ENCODE peak calls at places on chromosomes 2 and 18, in four cellular contexts. H is MM.1S, X is AG08396, J is foreskin keratinocyte. M is an unnamed sample.
A peak's percentile ranks its signal among the peaks of the same experiment; 100 is the strongest.

GRCh38 chr18:55119434-55119833 is 160.2 kb upstream of the CCDC68 start:
- DNase-seq in J (no peak), H (no peak), X (no peak), M (no peak)

GRCh38 chr2:178723786-178724346 is 83.4 kb downstream of the TTN start:
- DNase-seq in X (no peak), H (no peak), J (no peak), M (no peak)

GRCh38 chr2:3460161-3460560 is 59.2 kb downstream of the ADI1 start:
- DNase-seq in X (no peak), J (no peak), H (no peak), M (no peak)

GRCh38 chr2:19348692-19349091 is 9.7 kb downstream of the OSR1 start:
- DNase-seq in J (no peak), X (no peak), H (no peak), M (no peak)

GRCh38 chr2:9201185-9201891 is 5.3 kb upstream of the ASAP2 start:
- DNase-seq in H (no peak), J (peak; percentile 55), X (peak; percentile 74), M (no peak)

GRCh38 chr2:25673170-25674002 is at the start of gene DTNB:
- DNase-seq in H (peak; percentile 81), X (peak; percentile 94), J (peak; percentile 70), M (peak; percentile 87)

GRCh38 chr2:43160778-43161177 is 65.6 kb downstream of the ZFP36L2 start:
- DNase-seq in H (no peak), J (no peak), X (no peak), M (no peak)

GRCh38 chr2:113755690-113756063 is 765 bp downstream of the SLC35F5 start:
- DNase-seq in H (peak; percentile 17), J (no peak), X (no peak), M (no peak)

GRCh38 chr2:200077210-200077650 is 121.8 kb downstream of the MAIP1 start:
- DNase-seq in H (no peak), J (peak; percentile 17), X (peak; percentile 46), M (no peak)

GRCh38 chr2:179410552-179411356 is 146.1 kb upstream of the SESTD1 start:
- DNase-seq in J (peak; percentile 56), X (peak; percentile 56), H (peak; percentile 68), M (no peak)

GRCh38 chr2:188477564-188478086 is 186.0 kb downstream of the GULP1 start:
- DNase-seq in H (no peak), X (no peak), J (no peak), M (no peak)

GRCh38 chr2:70283500-70284191 is 9.9 kb downstream of the SNRPG start:
- DNase-seq in J (no peak), X (no peak), H (no peak), M (no peak)

GRCh38 chr2:40316631-40317030 is 135.3 kb downstream of the SLC8A1 start:
- DNase-seq in H (no peak), J (no peak), X (no peak), M (no peak)

GRCh38 chr2:122446761-122447160 is 691.3 kb downstream of the TSN start:
- DNase-seq in J (no peak), X (no peak), H (no peak), M (no peak)

GRCh38 chr2:147345246-147345645 is 499.6 kb upstream of the ACVR2A start:
- DNase-seq in X (no peak), J (peak; percentile 57), H (no peak), M (no peak)

GRCh38 chr2:73850009-73850408 is 21.2 kb downstream of the STAMBP start:
- DNase-seq in X (no peak), H (no peak), J (no peak), M (no peak)

GRCh38 chr2:231287696-231288095 is 89.3 kb downstream of the ARMC9 start:
- DNase-seq in H (no peak), X (no peak), J (peak; percentile 95), M (no peak)

GRCh38 chr18:46677609-46678470 is 20.8 kb upstream of the LOXHD1 start:
- DNase-seq in J (peak; percentile 53), H (no peak), X (peak; percentile 68), M (no peak)

GRCh38 chr18:70469916-70470315 is 181.1 kb downstream of the SOCS6 start:
- DNase-seq in H (no peak), J (no peak), X (no peak), M (no peak)

GRCh38 chr18:48983793-48984437 is 33.1 kb upstream of the SMAD7 start:
- DNase-seq in H (no peak), X (no peak), J (no peak), M (no peak)

GRCh38 chr2:222302178-222303018 is 3.6 kb upstream of the PAX3 start:
- DNase-seq in H (no peak), J (no peak), X (no peak), M (peak; percentile 80)

GRCh38 chr2:12412898-12413305 is 303.8 kb upstream of the TRIB2 start:
- DNase-seq in J (no peak), X (no peak), H (peak; percentile 92), M (no peak)

GRCh38 chr2:25025229-25025742 is 16.6 kb upstream of the EFR3B start:
- DNase-seq in J (no peak), H (no peak), X (no peak), M (no peak)

GRCh38 chr2:130878933-130879332 is 42.2 kb downstream of the ARHGEF4 start:
- DNase-seq in J (no peak), X (no peak), H (no peak), M (no peak)

GRCh38 chr2:85924522-85924921 is 35.7 kb upstream of the ST3GAL5 start:
- DNase-seq in X (peak; percentile 64), H (peak; percentile 36), J (peak; percentile 51), M (no peak)

GRCh38 chr2:192687000-192687399 is 492.3 kb upstream of the TMEFF2 start:
- DNase-seq in H (no peak), X (no peak), J (no peak), M (no peak)

GRCh38 chr18:44803019-44803650 is 122.4 kb downstream of the SETBP1 start:
- DNase-seq in H (peak; percentile 70), X (peak; percentile 47), J (no peak), M (no peak)

GRCh38 chr2:36756438-36756837 is 59.9 kb downstream of the VIT start:
- DNase-seq in X (no peak), H (no peak), J (no peak), M (no peak)

GRCh38 chr2:215607790-215608189 is 171.9 kb upstream of the FN1 start:
- DNase-seq in J (no peak), X (no peak), H (no peak), M (no peak)

GRCh38 chr2:203782262-203782976 is 76.0 kb downstream of the CD28 start:
- DNase-seq in J (peak; percentile 85), H (peak; percentile 73), X (peak; percentile 83), M (no peak)

GRCh38 chr18:13287372-13287771 is 68.8 kb downstream of the LDLRAD4 start:
- DNase-seq in H (no peak), X (no peak), J (no peak), M (no peak)

GRCh38 chr2:66872056-66872821 is 437.3 kb downstream of the MEIS1 start:
- DNase-seq in H (no peak), X (no peak), J (no peak), M (no peak)

GRCh38 chr2:15636972-15637785 is 45.5 kb downstream of the DDX1 start:
- DNase-seq in H (peak; percentile 51), J (peak; percentile 52), X (peak; percentile 77), M (no peak)

M was measured in esophagus muscularis mucosa.